ENCODE peak calls at places on chromosome 9, in four cellular contexts. A is HCT116, K is GM12878, C is HepG2. Q is an unnamed sample.

GRCh38 chr9:71619926-71620325 is 148.4 kb downstream of the CEMIP2 start:
- DNase-seq in A (no peak), K (no peak), C (no peak), Q (no peak)

GRCh38 chr9:100324594-100325200 is 28.0 kb downstream of the TEX10 start:
- DNase-seq in A (peak; percentile 27), K (no peak), C (peak; percentile 9), Q (peak; percentile 74)

GRCh38 chr9:8800196-8800595 is 1000.6 kb upstream of the DMAC1 start:
- DNase-seq in A (no peak), K (no peak), C (no peak), Q (no peak)

GRCh38 chr9:15510789-15511575 is at the start of gene PSIP1:
- DNase-seq in A (peak; percentile 65), K (peak; percentile 85), C (peak; percentile 57), Q (peak; percentile 75)

GRCh38 chr9:89138463-89139390 is 39.9 kb downstream of the SHC3 start:
- DNase-seq in A (peak; percentile 27), K (no peak), C (no peak), Q (peak; percentile 71)

GRCh38 chr9:106970219-106970975 is 107.4 kb downstream of the ZNF462 start:
- DNase-seq in A (no peak), K (no peak), C (no peak), Q (peak; percentile 35)

GRCh38 chr9:17793713-17794622 is 215.1 kb downstream of the SH3GL2 start:
- DNase-seq in A (peak; percentile 6), K (no peak), C (peak; percentile 27), Q (no peak)

GRCh38 chr9:79254900-79255651 is 316.7 kb upstream of the TLE4 start:
- DNase-seq in A (no peak), K (no peak), C (no peak), Q (peak; percentile 70)

GRCh38 chr9:37037744-37038640 is 3.9 kb upstream of the PAX5 start:
- DNase-seq in A (no peak), K (no peak), C (no peak), Q (no peak)

GRCh38 chr9:116504893-116505480 is 182.1 kb upstream of the TRIM32 start:
- DNase-seq in A (no peak), K (peak; percentile 27), C (peak; percentile 23), Q (no peak)

GRCh38 chr9:71819115-71819739 is 50.9 kb upstream of the CEMIP2 start:
- DNase-seq in A (peak; percentile 10), K (no peak), C (peak; percentile 16), Q (peak; percentile 39)

GRCh38 chr9:116646661-116647514 is 40.2 kb upstream of the TRIM32 start:
- DNase-seq in A (peak; percentile 24), K (no peak), C (peak; percentile 37), Q (peak; percentile 61)

GRCh38 chr9:133674091-133674490 is 37.9 kb downstream of the DBH start:
- DNase-seq in A (no peak), K (no peak), C (no peak), Q (no peak)

GRCh38 chr9:3880851-3881250 is 355.1 kb upstream of the RFX3 start:
- DNase-seq in A (no peak), K (no peak), C (no peak), Q (peak; percentile 91)

GRCh38 chr9:131960311-131960710 is 119.4 kb downstream of the MED27 start:
- DNase-seq in A (no peak), K (no peak), C (no peak), Q (peak; percentile 52)

GRCh38 chr9:79023134-79023577 is 548.6 kb upstream of the TLE4 start:
- DNase-seq in A (peak; percentile 44), K (no peak), C (no peak), Q (peak; percentile 96)

GRCh38 chr9:72864327-72864726 is 88.5 kb downstream of the ALDH1A1 start:
- DNase-seq in A (no peak), K (no peak), C (no peak), Q (no peak)

GRCh38 chr9:78296208-78296892 is 575 bp upstream of the PSAT1 start:
- DNase-seq in A (no peak), K (no peak), C (peak; percentile 62), Q (peak; percentile 54)

DNA sequence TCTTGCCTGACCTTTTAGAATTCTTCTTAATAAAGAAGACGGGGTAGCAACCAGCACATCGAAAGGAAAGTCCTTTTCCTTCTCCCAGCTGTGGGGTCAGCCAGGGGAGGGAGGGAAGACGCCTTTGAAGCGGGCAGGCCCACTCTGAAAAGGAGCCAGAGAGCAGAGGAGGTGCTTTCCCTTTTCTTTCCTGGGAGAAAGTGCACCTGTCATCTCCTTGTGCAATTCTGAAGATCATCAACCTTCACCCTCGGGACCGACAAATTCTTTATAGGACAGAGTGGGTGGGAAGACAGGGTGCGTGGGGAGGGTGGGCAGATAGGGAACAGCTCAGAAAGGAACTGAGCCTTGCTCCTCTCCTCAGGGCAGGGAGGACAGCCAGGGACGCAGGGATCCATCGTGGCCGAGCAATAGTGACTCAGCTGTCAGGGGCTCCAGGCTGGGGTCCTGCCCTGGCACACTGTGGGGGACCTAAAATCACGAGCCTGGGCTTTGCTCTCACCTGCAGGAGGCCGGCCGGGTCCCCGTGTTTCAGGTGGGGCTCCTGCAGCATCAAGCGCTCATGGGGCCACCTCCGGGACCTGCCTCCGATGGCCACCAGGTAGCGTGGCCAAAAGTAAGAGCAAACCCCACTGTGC is 141.0 kb downstream of the OLFM1 start:
- DNase-seq in A (no peak), K (no peak), C (no peak), Q (no peak)
- TF ChIP-seq RAD21 in A (no peak), K (no peak), C (no peak), Q (no peak)

GRCh38 chr9:18890372-18890771 is 142.6 kb downstream of the SAXO1 start:
- DNase-seq in A (no peak), K (peak; percentile 48), C (no peak), Q (peak; percentile 41)
- TF ChIP-seq RAD21 in A (no peak), K (no peak), C (no peak), Q (no peak)

GRCh38 chr9:114850871-114851270 is 45.0 kb upstream of the TNFSF15 start:
- DNase-seq in A (no peak), K (no peak), C (no peak), Q (peak; percentile 11)
- TF ChIP-seq RAD21 in A (no peak), K (no peak), C (no peak), Q (no peak)

GRCh38 chr9:136438548-136438908 is 1.1 kb downstream of the INPP5E start:
- DNase-seq in A (no peak), K (no peak), C (no peak), Q (peak; percentile 7)
- TF ChIP-seq RAD21 in A (no peak), K (no peak), C (no peak), Q (no peak)

GRCh38 chr9:113645224-113645971 is 181.9 kb downstream of the RGS3 start:
- DNase-seq in A (no peak), K (no peak), C (no peak), Q (no peak)
- TF ChIP-seq RAD21 in A (no peak), K (no peak), C (no peak), Q (no peak)

DNA sequence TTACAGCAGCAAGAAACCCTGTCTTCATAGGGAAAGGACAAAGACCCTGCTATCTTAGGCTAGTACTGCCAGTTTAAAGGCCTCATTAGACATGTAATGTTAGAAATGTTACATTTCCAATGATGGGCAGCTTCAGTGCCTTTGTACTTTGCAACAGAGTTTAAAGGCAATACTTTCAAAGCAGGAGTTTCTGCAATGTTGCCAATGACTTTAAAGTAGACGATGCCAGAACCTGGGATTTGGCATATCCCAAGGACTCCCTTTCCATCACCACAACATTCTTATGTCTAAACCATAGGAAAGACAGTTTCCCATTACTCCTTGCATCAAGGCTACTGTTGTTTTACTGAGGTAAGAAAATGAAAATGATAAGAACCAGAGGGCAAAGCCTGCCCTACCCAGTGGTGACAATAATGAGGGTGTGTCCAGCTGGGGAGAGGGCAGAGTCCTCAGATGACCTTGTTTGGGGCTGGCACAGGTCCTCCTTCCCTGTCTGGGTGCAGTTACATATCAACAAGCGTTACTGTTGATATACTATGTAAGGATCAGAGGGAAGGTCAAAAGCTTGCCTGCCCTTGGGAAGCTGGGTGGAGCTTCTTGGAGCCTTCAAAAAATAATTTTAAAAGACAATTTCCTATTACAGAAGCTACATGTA is 27.5 kb upstream of the MLANA start:
- DNase-seq in A (no peak), K (no peak), C (no peak), Q (no peak)
- TF ChIP-seq RAD21 in A (no peak), K (no peak), C (no peak), Q (no peak)

GRCh38 chr9:128927731-128928411 is 7.1 kb downstream of the PHYHD1 start:
- DNase-seq in A (peak; percentile 42), K (peak; percentile 9), C (no peak), Q (peak; percentile 47)
- TF ChIP-seq RAD21 in A (peak; percentile 98), K (peak; percentile 95), C (peak; percentile 92), Q (peak; percentile 93)

GRCh38 chr9:129910628-129911567 is 75.6 kb downstream of the USP20 start:
- DNase-seq in A (peak; percentile 95), K (no peak), C (no peak), Q (peak; percentile 100)
- TF ChIP-seq RAD21 in A (peak; percentile 35), K (no peak), C (no peak), Q (peak; percentile 34)

Q was measured in IMR-90.